ENCODE peak calls at places on chromosomes 1 and 21, in nine cellular contexts. E is stomach, J is neural crest cell, I is breast epithelium, F is heart right ventricle, P is PC-9, M is A549, G is AG04449, W is progenitor cell of endocrine pancreas. K is an unnamed sample.

GRCh38 chr21:39840373-39841097 is 26.7 kb upstream of the PCP4 start:
- DNase-seq in J (no peak), E (no peak), P (no peak), M (no peak), W (no peak), G (no peak), I (no peak), F (no peak), K (no peak)

GRCh38 chr1:165010418-165011055 is 346.0 kb downstream of the LMX1A start:
- DNase-seq in M (no peak), I (no peak), J (no peak), P (no peak), F (no peak), E (no peak), G (no peak), W (no peak), K (no peak)

GRCh38 chr1:31878018-31878417 is 60.1 kb downstream of the PTP4A2 start:
- DNase-seq in J (no peak), G (no peak), M (no peak), I (no peak), E (no peak), P (no peak), W (no peak), F (no peak), K (no peak)

GRCh38 chr1:206895320-206895719 is 1.9 kb upstream of the IL24 start:
- DNase-seq in W (no peak), J (no peak), F (no peak), P (peak), I (no peak), M (no peak), G (no peak), E (no peak), K (no peak)

GRCh38 chr1:74356493-74356892 is 121.3 kb downstream of the TNNI3K start:
- DNase-seq in I (no peak), F (no peak), M (no peak), E (no peak), W (no peak), G (peak), J (no peak), P (peak), K (no peak)

GRCh38 chr1:6099787-6100765 is 54.4 kb downstream of the KCNAB2 start:
- DNase-seq in I (no peak), W (no peak), P (peak), E (no peak), G (no peak), F (no peak), M (no peak), J (no peak), K (no peak)

GRCh38 chr1:225567789-225568188 is 85.1 kb downstream of the ENAH start:
- DNase-seq in F (no peak), E (no peak), J (no peak), M (no peak), I (no peak), W (no peak), G (no peak), P (no peak), K (no peak)

GRCh38 chr1:203493901-203494300 is at the start of gene OPTC:
- DNase-seq in J (no peak), E (no peak), I (no peak), G (no peak), F (no peak), M (no peak), W (no peak), P (no peak), K (no peak)

GRCh38 chr1:222914861-222915632 is 100.2 kb downstream of the DISP1 start:
- DNase-seq in M (no peak), I (no peak), G (no peak), E (no peak), F (no peak), W (no peak), J (no peak), P (no peak), K (no peak)

GRCh38 chr1:226763741-226764264 is 24.7 kb upstream of the ITPKB start:
- DNase-seq in P (peak), M (peak), G (peak), J (no peak), W (no peak), E (no peak), I (no peak), F (no peak), K (no peak)

GRCh38 chr1:116754203-116754977 is at the start of gene CD2:
- DNase-seq in E (peak), P (no peak), G (no peak), M (no peak), W (no peak), J (no peak), I (no peak), F (no peak), K (no peak)

GRCh38 chr1:59985901-59986735 is 59.5 kb upstream of the CYP2J2 start:
- DNase-seq in F (no peak), M (no peak), W (no peak), E (no peak), G (no peak), P (no peak), I (no peak), J (no peak), K (no peak)

GRCh38 chr1:43612406-43612805 is 37.5 kb upstream of the KDM4A start:
- DNase-seq in W (no peak), E (no peak), G (no peak), F (no peak), I (no peak), M (no peak), J (no peak), P (no peak), K (no peak)

GRCh38 chr1:211082824-211083223 is 51.1 kb downstream of the KCNH1 start:
- DNase-seq in P (no peak), J (no peak), M (no peak), G (no peak), F (no peak), W (no peak), I (no peak), E (no peak), K (no peak)

GRCh38 chr1:160837558-160838205 is 25.0 kb downstream of the CD244 start:
- DNase-seq in I (no peak), W (no peak), F (no peak), M (no peak), J (no peak), E (peak), G (no peak), P (peak), K (no peak)

GRCh38 chr1:30379684-30380624 is 343.4 kb downstream of the MATN1 start:
- DNase-seq in J (peak), W (peak), P (peak), I (peak), F (peak), E (peak), G (peak), M (peak), K (no peak)

GRCh38 chr1:197798492-197798891 is 23.2 kb upstream of the DENND1B start:
- DNase-seq in J (no peak), E (no peak), G (no peak), M (no peak), W (no peak), P (no peak), I (no peak), F (no peak), K (no peak)

GRCh38 chr1:26148887-26149286 is 10.0 kb upstream of the FAM110D start:
- DNase-seq in P (no peak), I (no peak), E (no peak), J (no peak), M (no peak), F (no peak), G (no peak), W (no peak), K (no peak)

DNA sequence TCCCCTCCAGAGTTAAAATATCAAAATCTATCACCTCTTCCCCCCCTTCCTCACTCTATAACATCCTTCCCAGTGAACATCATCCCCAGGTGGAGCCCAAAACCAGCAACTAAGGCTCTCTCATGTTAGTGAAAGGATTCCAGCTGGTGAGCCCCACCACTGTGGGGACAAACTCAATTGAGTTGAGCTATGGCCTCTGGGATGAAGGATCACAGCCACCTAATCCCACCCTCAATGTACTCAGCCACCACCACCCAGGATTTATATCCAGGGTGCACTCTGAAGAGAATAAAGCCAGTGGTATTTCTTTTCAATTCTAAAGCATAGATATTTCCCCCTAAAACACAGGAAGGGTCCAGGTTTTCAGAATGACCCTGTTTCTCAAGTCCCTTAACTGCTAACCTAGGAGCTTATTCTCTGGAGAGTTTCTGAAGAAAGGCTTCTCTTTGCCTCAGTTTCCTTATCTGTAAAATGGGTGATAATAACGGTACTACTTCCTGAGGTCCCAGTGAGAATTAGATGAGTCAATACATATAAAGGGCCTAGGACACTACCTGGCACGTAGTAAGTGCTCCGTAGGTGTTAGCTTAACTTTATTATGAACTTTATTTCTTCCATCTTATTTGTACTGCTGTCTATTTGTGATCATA is 15.6 kb upstream of the BOLA1 start:
- DNase-seq in W (no peak), E (no peak), J (no peak), G (no peak), I (no peak), F (no peak), P (no peak), M (no peak), K (no peak)
- TF ChIP-seq CTCF in W (no peak), E (no peak), J (no peak), G (no peak), I (no peak), F (no peak), P (no peak), M (no peak), K (no peak)

DNA sequence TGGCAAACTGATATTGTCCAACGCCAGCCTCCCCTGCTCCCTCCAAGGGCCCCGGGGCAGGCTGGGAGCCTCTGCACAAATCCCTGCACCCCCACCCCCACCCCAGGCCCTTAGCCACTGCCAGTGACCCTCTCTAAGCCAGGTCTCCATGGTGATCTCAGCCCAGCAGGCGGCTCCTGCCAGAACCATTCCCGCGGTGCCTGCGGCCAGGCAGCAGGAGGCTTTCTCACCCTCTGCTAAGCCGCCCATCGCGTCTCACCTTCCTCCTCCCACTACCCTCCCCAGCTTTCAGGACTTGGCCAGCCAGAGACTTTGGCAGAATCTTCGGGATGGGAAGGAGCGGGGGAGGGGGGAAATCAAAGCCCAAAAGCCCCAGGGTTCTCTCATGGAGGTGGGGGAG is 46.8 kb upstream of the WASF2 start:
- DNase-seq in J (no peak), G (no peak), F (peak), M (no peak), I (no peak), E (no peak), W (no peak), P (peak), K (no peak)
- TF ChIP-seq CTCF in J (no peak), G (no peak), F (no peak), M (no peak), I (no peak), E (no peak), W (no peak), P (no peak), K (no peak)

DNA sequence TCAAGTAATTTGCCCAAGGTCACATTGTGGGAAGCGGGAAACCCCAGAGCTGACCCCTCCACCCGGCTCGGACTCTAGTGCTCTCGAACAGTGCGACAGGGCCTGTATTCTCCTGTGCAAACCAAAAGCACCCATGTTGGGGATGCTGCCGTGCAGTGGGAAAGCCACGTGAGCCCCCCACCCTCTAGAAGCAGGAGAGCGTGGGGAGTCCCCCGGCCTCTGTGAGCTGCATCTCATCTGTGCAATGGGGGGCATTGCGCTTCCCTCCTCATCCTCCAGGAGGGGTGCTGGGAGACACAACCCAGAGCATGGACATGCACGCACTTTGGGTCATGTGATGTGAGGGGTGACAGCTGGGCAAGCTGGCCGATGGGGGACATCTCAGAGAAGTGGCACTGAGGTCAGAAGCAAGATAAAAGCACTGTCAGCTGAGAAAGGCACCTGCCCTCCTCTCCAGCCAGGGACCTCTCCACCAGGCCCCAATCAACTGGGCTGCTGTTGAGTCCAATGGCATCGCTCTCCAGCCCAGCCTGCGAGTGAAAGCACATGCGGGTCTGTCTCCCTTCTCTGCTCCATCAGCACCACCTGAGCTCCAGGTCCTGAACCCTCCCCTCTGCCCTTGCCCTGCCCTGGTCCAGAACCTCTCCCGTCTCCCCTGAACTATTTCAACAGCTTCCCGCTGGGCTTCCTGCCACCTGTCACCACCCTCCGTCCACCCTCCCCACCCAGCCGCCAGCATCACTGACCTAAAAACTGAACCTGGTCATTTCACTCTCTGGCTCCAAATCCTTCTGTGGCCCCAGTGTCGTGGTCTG is 76.4 kb upstream of the IFFO2 start:
- DNase-seq in I (no peak), E (no peak), W (no peak), F (no peak), M (no peak), J (no peak), G (no peak), P (no peak), K (no peak)
- TF ChIP-seq CTCF in I (no peak), E (no peak), W (no peak), F (no peak), M (no peak), J (no peak), G (no peak), P (no peak), K (no peak)

DNA sequence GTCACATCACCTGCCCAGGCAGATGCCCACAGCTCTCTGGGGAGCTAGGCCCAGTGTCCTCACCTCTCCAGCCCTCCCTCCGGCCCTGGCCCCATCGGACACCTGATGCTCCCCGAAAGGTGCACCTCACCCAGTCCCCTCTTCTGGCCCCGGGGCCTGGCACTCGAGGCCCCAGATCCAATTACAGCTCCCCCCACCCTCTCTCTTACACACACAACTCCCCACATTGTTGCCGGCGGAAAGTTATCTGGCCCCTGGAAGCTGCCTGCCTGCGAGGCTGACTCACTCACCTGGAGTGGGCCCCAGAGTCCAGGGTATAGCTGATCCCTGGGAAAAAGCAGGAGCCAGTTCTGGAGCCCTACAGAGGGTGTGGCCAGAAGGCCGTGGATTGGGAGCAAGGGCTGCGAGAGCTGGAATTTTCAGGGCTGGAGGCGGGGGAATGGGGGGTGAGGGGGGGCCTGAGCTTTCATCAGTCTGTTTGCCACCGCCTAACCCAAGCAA is 1.1 kb downstream of the FBXO2 start:
- DNase-seq in W (no peak), M (no peak), G (no peak), E (peak), P (peak), F (no peak), I (no peak), J (no peak), K (no peak)
- TF ChIP-seq CTCF in W (no peak), M (no peak), G (no peak), E (no peak), P (no peak), F (no peak), I (no peak), J (no peak), K (no peak)